ENCODE peak calls at places on chromosomes 11 and 22, in nine cellular contexts. One of them, this sample, is unnamed.

GRCh38 chr22:44729391-44730012 is 22.9 kb upstream of the ARHGAP8 start:
- DNase-seq in CD8-positive, alpha-beta T cell: no peak
- DNase-seq in heart right ventricle: peak
- DNase-seq in PC-9: peak
- DNase-seq in AG04450: no peak
- DNase-seq in CD4-positive, alpha-beta T cell: no peak
- DNase-seq in tibial artery: no peak
- DNase-seq in right lobe of liver: peak
- DNase-seq in coronary artery: no peak
- DNase-seq in this sample: peak

GRCh38 chr11:62427630-62428233 is 8.9 kb downstream of the SCGB1A1 start:
- DNase-seq in CD8-positive, alpha-beta T cell: no peak
- DNase-seq in heart right ventricle: no peak
- DNase-seq in PC-9: peak
- DNase-seq in AG04450: no peak
- DNase-seq in CD4-positive, alpha-beta T cell: no peak
- DNase-seq in tibial artery: no peak
- DNase-seq in right lobe of liver: no peak
- DNase-seq in coronary artery: no peak
- DNase-seq in this sample: no peak

GRCh38 chr11:11409916-11410315 is 56.9 kb upstream of the CSNK2A3 start:
- DNase-seq in CD8-positive, alpha-beta T cell: no peak
- DNase-seq in heart right ventricle: peak
- DNase-seq in PC-9: no peak
- DNase-seq in AG04450: no peak
- DNase-seq in CD4-positive, alpha-beta T cell: no peak
- DNase-seq in tibial artery: no peak
- DNase-seq in right lobe of liver: no peak
- DNase-seq in coronary artery: no peak
- DNase-seq in this sample: no peak

GRCh38 chr11:126647735-126648134 is 292.2 kb downstream of the ST3GAL4 start:
- DNase-seq in CD8-positive, alpha-beta T cell: no peak
- DNase-seq in heart right ventricle: no peak
- DNase-seq in PC-9: no peak
- DNase-seq in AG04450: peak
- DNase-seq in CD4-positive, alpha-beta T cell: no peak
- DNase-seq in tibial artery: no peak
- DNase-seq in right lobe of liver: no peak
- DNase-seq in coronary artery: no peak
- DNase-seq in this sample: no peak

GRCh38 chr11:115168229-115168671 is 336.0 kb downstream of the CADM1 start:
- DNase-seq in CD8-positive, alpha-beta T cell: no peak
- DNase-seq in heart right ventricle: no peak
- DNase-seq in PC-9: no peak
- DNase-seq in AG04450: no peak
- DNase-seq in CD4-positive, alpha-beta T cell: no peak
- DNase-seq in tibial artery: no peak
- DNase-seq in right lobe of liver: no peak
- DNase-seq in coronary artery: no peak
- DNase-seq in this sample: no peak

GRCh38 chr11:118418770-118419169 is 17.4 kb downstream of the ATP5MG start:
- DNase-seq in CD8-positive, alpha-beta T cell: no peak
- DNase-seq in heart right ventricle: no peak
- DNase-seq in PC-9: no peak
- DNase-seq in AG04450: no peak
- DNase-seq in CD4-positive, alpha-beta T cell: no peak
- DNase-seq in tibial artery: no peak
- DNase-seq in right lobe of liver: no peak
- DNase-seq in coronary artery: no peak
- DNase-seq in this sample: no peak

GRCh38 chr11:11989774-11990744 is 18.4 kb downstream of the DKK3 start:
- DNase-seq in CD8-positive, alpha-beta T cell: no peak
- DNase-seq in heart right ventricle: no peak
- DNase-seq in PC-9: no peak
- DNase-seq in AG04450: no peak
- DNase-seq in CD4-positive, alpha-beta T cell: no peak
- DNase-seq in tibial artery: peak
- DNase-seq in right lobe of liver: no peak
- DNase-seq in coronary artery: no peak
- DNase-seq in this sample: no peak

GRCh38 chr11:112744041-112744440 is 217.2 kb upstream of the NCAM1 start:
- DNase-seq in CD8-positive, alpha-beta T cell: no peak
- DNase-seq in heart right ventricle: no peak
- DNase-seq in PC-9: no peak
- DNase-seq in AG04450: no peak
- DNase-seq in CD4-positive, alpha-beta T cell: no peak
- DNase-seq in tibial artery: no peak
- DNase-seq in right lobe of liver: no peak
- DNase-seq in coronary artery: no peak
- DNase-seq in this sample: no peak

GRCh38 chr11:7571640-7572000 is 57.8 kb downstream of the PPFIBP2 start:
- DNase-seq in CD8-positive, alpha-beta T cell: no peak
- DNase-seq in heart right ventricle: peak
- DNase-seq in PC-9: peak
- DNase-seq in AG04450: peak
- DNase-seq in CD4-positive, alpha-beta T cell: no peak
- DNase-seq in tibial artery: peak
- DNase-seq in right lobe of liver: peak
- DNase-seq in coronary artery: no peak
- DNase-seq in this sample: peak

GRCh38 chr11:134634897-134635831 is 223.1 kb upstream of the B3GAT1 start:
- DNase-seq in CD8-positive, alpha-beta T cell: no peak
- DNase-seq in heart right ventricle: no peak
- DNase-seq in PC-9: no peak
- DNase-seq in AG04450: no peak
- DNase-seq in CD4-positive, alpha-beta T cell: no peak
- DNase-seq in tibial artery: no peak
- DNase-seq in right lobe of liver: no peak
- DNase-seq in coronary artery: peak
- DNase-seq in this sample: no peak

DNA sequence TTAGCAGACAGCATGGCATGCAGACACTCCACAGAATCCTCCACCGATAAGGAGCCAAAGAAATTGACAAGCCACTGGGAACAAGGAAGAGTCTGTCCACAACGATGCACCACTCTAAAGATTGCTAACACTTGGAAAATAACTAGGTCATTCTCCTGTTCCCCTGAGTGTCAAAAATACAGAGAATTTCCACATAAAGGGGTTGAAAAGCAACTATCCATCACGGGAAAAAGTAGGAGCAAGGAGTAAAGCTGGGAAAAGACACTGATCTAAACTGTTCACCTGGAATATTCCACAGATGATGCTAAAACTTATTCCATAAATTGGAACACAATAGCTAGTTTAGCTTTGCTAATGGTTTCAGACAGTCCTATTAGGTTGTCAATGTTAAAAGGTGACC is 47.0 kb upstream of the SLC25A1 start:
- DNase-seq in CD8-positive, alpha-beta T cell: no peak
- DNase-seq in heart right ventricle: no peak
- DNase-seq in PC-9: no peak
- DNase-seq in AG04450: no peak
- DNase-seq in CD4-positive, alpha-beta T cell: no peak
- DNase-seq in tibial artery: no peak
- DNase-seq in right lobe of liver: no peak
- DNase-seq in coronary artery: no peak
- DNase-seq in this sample: no peak
- H3K27ac ChIP-seq in CD8-positive, alpha-beta T cell: no peak
- H3K27ac ChIP-seq in heart right ventricle: no peak
- H3K27ac ChIP-seq in PC-9: no peak
- H3K27ac ChIP-seq in AG04450: no peak
- H3K27ac ChIP-seq in CD4-positive, alpha-beta T cell: no peak
- H3K27ac ChIP-seq in tibial artery: no peak
- H3K27ac ChIP-seq in right lobe of liver: no peak
- H3K27ac ChIP-seq in coronary artery: no peak
- H3K27ac ChIP-seq in this sample: no peak

GRCh38 chr11:14308897-14309387 is 50.0 kb downstream of the RRAS2 start:
- DNase-seq in CD8-positive, alpha-beta T cell: no peak
- DNase-seq in heart right ventricle: no peak
- DNase-seq in PC-9: no peak
- DNase-seq in AG04450: no peak
- DNase-seq in CD4-positive, alpha-beta T cell: no peak
- DNase-seq in tibial artery: no peak
- DNase-seq in right lobe of liver: no peak
- DNase-seq in coronary artery: no peak
- DNase-seq in this sample: no peak
- H3K27ac ChIP-seq in CD8-positive, alpha-beta T cell: no peak
- H3K27ac ChIP-seq in heart right ventricle: no peak
- H3K27ac ChIP-seq in PC-9: no peak
- H3K27ac ChIP-seq in AG04450: no peak
- H3K27ac ChIP-seq in CD4-positive, alpha-beta T cell: no peak
- H3K27ac ChIP-seq in tibial artery: no peak
- H3K27ac ChIP-seq in right lobe of liver: no peak
- H3K27ac ChIP-seq in coronary artery: no peak
- H3K27ac ChIP-seq in this sample: no peak

GRCh38 chr22:24553597-24554315 is 1.2 kb downstream of the GUCD1 start:
- DNase-seq in CD8-positive, alpha-beta T cell: no peak
- DNase-seq in heart right ventricle: peak
- DNase-seq in PC-9: no peak
- DNase-seq in AG04450: no peak
- DNase-seq in CD4-positive, alpha-beta T cell: no peak
- DNase-seq in tibial artery: no peak
- DNase-seq in right lobe of liver: peak
- DNase-seq in coronary artery: no peak
- DNase-seq in this sample: no peak
- H3K27ac ChIP-seq in CD8-positive, alpha-beta T cell: peak
- H3K27ac ChIP-seq in heart right ventricle: peak
- H3K27ac ChIP-seq in PC-9: no peak
- H3K27ac ChIP-seq in AG04450: peak
- H3K27ac ChIP-seq in CD4-positive, alpha-beta T cell: peak
- H3K27ac ChIP-seq in tibial artery: peak
- H3K27ac ChIP-seq in right lobe of liver: peak
- H3K27ac ChIP-seq in coronary artery: peak
- H3K27ac ChIP-seq in this sample: peak

GRCh38 chr11:72522186-72522585 is 87.9 kb upstream of the CLPB start:
- DNase-seq in CD8-positive, alpha-beta T cell: no peak
- DNase-seq in heart right ventricle: peak
- DNase-seq in PC-9: peak
- DNase-seq in AG04450: no peak
- DNase-seq in CD4-positive, alpha-beta T cell: no peak
- DNase-seq in tibial artery: no peak
- DNase-seq in right lobe of liver: peak
- DNase-seq in coronary artery: no peak
- DNase-seq in this sample: peak
- H3K27ac ChIP-seq in CD8-positive, alpha-beta T cell: no peak
- H3K27ac ChIP-seq in heart right ventricle: no peak
- H3K27ac ChIP-seq in PC-9: no peak
- H3K27ac ChIP-seq in AG04450: no peak
- H3K27ac ChIP-seq in CD4-positive, alpha-beta T cell: no peak
- H3K27ac ChIP-seq in tibial artery: no peak
- H3K27ac ChIP-seq in right lobe of liver: no peak
- H3K27ac ChIP-seq in coronary artery: no peak
- H3K27ac ChIP-seq in this sample: peak

DNA sequence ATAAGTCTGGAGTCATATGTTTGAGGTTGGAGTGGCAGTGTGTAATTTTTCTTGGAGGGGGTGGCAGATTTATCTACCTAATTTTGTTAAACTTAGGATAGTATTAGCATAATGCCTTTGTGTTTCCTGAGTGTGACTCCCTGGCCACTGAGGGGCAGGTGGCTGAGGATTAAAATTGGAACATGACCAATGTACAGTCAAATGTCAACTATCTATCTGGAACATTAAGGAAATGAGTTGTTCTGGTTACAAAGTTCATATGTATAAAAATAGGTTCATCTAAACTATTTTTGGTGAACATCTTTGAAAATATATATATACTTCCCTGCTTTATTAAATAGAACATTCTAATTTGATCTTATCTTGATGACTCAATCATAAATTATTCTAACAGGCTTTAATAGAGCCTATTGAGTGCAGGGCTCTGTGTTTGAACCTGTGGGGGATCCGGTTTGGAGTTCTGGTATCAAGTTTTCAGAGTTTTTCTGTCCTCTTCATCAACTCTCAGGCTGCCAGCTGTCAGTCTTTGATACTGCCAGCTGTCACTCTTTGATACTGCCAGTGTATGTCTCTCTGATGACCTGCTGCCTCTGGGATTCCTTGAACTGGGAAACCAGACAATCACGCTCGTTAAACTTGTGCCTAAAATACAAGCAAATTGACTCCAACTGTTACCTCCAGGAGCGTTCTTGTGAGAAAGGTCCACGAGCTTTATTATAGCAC is 309.6 kb downstream of the METTL15 start:
- DNase-seq in CD8-positive, alpha-beta T cell: no peak
- DNase-seq in heart right ventricle: no peak
- DNase-seq in PC-9: no peak
- DNase-seq in AG04450: no peak
- DNase-seq in CD4-positive, alpha-beta T cell: no peak
- DNase-seq in tibial artery: no peak
- DNase-seq in right lobe of liver: no peak
- DNase-seq in coronary artery: no peak
- DNase-seq in this sample: no peak
- H3K27ac ChIP-seq in CD8-positive, alpha-beta T cell: no peak
- H3K27ac ChIP-seq in heart right ventricle: no peak
- H3K27ac ChIP-seq in PC-9: no peak
- H3K27ac ChIP-seq in AG04450: no peak
- H3K27ac ChIP-seq in CD4-positive, alpha-beta T cell: no peak
- H3K27ac ChIP-seq in tibial artery: no peak
- H3K27ac ChIP-seq in right lobe of liver: no peak
- H3K27ac ChIP-seq in coronary artery: no peak
- H3K27ac ChIP-seq in this sample: no peak

GRCh38 chr11:57773026-57773598 is 11.5 kb downstream of the CTNND1 start:
- DNase-seq in CD8-positive, alpha-beta T cell: no peak
- DNase-seq in heart right ventricle: no peak
- DNase-seq in PC-9: peak
- DNase-seq in AG04450: no peak
- DNase-seq in CD4-positive, alpha-beta T cell: no peak
- DNase-seq in tibial artery: no peak
- DNase-seq in right lobe of liver: no peak
- DNase-seq in coronary artery: no peak
- DNase-seq in this sample: no peak
- H3K27ac ChIP-seq in CD8-positive, alpha-beta T cell: no peak
- H3K27ac ChIP-seq in heart right ventricle: peak
- H3K27ac ChIP-seq in PC-9: peak
- H3K27ac ChIP-seq in AG04450: no peak
- H3K27ac ChIP-seq in CD4-positive, alpha-beta T cell: no peak
- H3K27ac ChIP-seq in tibial artery: no peak
- H3K27ac ChIP-seq in right lobe of liver: no peak
- H3K27ac ChIP-seq in coronary artery: no peak
- H3K27ac ChIP-seq in this sample: no peak

DNA sequence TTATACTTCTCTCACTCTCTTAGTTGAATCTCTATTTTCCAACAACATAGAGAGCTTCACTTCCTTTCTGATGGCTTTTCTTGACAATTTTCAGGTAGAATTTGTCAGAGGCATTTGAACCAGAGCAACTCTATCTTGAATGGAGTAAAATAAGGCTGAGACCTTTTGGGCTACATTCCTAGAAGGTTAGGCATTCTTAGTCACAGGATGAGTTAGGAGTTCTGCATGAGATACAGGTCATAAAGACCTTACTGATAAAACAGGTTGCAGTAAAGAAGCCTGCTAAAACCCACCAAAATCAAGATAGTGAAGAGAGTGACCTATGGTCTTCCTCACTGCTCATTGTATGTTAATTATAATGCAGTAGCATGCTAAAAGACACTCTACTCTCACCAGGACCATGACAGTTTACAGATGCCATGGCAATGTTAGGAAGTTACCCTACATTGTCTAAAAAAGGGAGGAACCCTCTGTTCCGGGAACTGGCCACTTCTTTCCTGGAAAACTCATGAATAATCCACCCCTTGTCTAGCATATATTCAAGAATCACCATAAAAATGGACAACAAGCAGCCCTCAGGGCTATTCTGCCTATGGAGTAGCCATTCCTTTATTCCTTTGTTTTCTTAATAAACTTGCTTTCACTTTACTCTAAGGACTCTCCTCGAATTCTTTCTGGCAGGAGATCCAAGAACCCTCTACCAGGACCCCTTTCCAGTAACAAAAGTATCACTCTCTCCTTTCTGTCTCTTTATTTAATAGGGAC is 1519.7 kb upstream of the TENM4 start:
- DNase-seq in CD8-positive, alpha-beta T cell: no peak
- DNase-seq in heart right ventricle: no peak
- DNase-seq in PC-9: no peak
- DNase-seq in AG04450: no peak
- DNase-seq in CD4-positive, alpha-beta T cell: no peak
- DNase-seq in tibial artery: no peak
- DNase-seq in right lobe of liver: no peak
- DNase-seq in coronary artery: no peak
- DNase-seq in this sample: no peak
- H3K27ac ChIP-seq in CD8-positive, alpha-beta T cell: no peak
- H3K27ac ChIP-seq in heart right ventricle: no peak
- H3K27ac ChIP-seq in PC-9: no peak
- H3K27ac ChIP-seq in AG04450: no peak
- H3K27ac ChIP-seq in CD4-positive, alpha-beta T cell: no peak
- H3K27ac ChIP-seq in tibial artery: no peak
- H3K27ac ChIP-seq in right lobe of liver: no peak
- H3K27ac ChIP-seq in coronary artery: no peak
- H3K27ac ChIP-seq in this sample: no peak

This sample was measured in substantia nigra.